ENCODE peak calls at places on chromosomes 11 and 22, in four cellular contexts. D is fibroblast of lung; H is stimulated activated CD8-positive, alpha-beta memory T cell treated with anti-CD3 and anti-CD28 coated beads, Interleukin-15, amount 100 ng/mL, for 24 hours; O is A172. N is an unnamed sample.

GRCh38 chr11:64593156-64594105 is 2.4 kb downstream of the SLC22A12 start:
- DNase-seq in D (no peak), H (no peak), O (no peak), N (no peak)

GRCh38 chr11:126011220-126011619 is 51.4 kb downstream of the CDON start:
- DNase-seq in D (no peak), H (no peak), O (no peak), N (no peak)

GRCh38 chr11:7511405-7511804 is 2.4 kb upstream of the PPFIBP2 start:
- DNase-seq in D (no peak), H (no peak), O (no peak), N (no peak)

GRCh38 chr11:2582958-2583604 is 116.7 kb downstream of the KCNQ1OT1 start:
- DNase-seq in D (no peak), H (no peak), O (no peak), N (no peak)

GRCh38 chr22:23609983-23610781 is 21.9 kb downstream of the DRICH1 start:
- DNase-seq in D (no peak), H (no peak), O (no peak), N (no peak)

GRCh38 chr11:118928108-118928869 is 2.6 kb upstream of the BCL9L start:
- DNase-seq in D (peak), H (peak), O (peak), N (peak)

GRCh38 chr22:41447435-41448188 is 1.0 kb upstream of the TOB2 start:
- DNase-seq in D (peak), H (peak), O (no peak), N (peak)

GRCh38 chr11:9774591-9775392 is 110.9 kb downstream of the SWAP70 start:
- DNase-seq in D (peak), H (no peak), O (peak), N (peak)

GRCh38 chr11:118921929-118922744 is 3.6 kb downstream of the BCL9L start:
- DNase-seq in D (peak), H (no peak), O (peak), N (peak)

GRCh38 chr22:37817705-37818311 is 5.4 kb upstream of the GALR3 start:
- DNase-seq in D (peak), H (peak), O (peak), N (peak)

GRCh38 chr22:46737976-46738641 is at the start of gene CERK:
- DNase-seq in D (peak), H (peak), O (no peak), N (peak)

GRCh38 chr11:101401245-101401644 is 182.6 kb downstream of the TRPC6 start:
- DNase-seq in D (peak), H (no peak), O (peak), N (no peak)

GRCh38 chr22:20752104-20752741 is 21.7 kb upstream of the SERPIND1 start:
- DNase-seq in D (no peak), H (no peak), O (no peak), N (no peak)

GRCh38 chr11:106156290-106156937 is 79.0 kb downstream of the AASDHPPT start:
- DNase-seq in D (peak), H (no peak), O (peak), N (peak)

GRCh38 chr11:79794057-79794456 is 353.2 kb upstream of the TENM4 start:
- DNase-seq in D (no peak), H (no peak), O (no peak), N (no peak)